ENCODE peak calls at places on chromosomes 16 and 17, in four cellular contexts. One of them, this sample, is unnamed.

GRCh38 chr16:89395150-89396142 is 94.9 kb downstream of the ANKRD11 start:
- DNase-seq in WTC11: no peak
- DNase-seq in cardiac fibroblast: peak; percentile 99
- DNase-seq in OCI-LY7: no peak
- DNase-seq in this sample: no peak

GRCh38 chr17:37312137-37312923 is 63.5 kb upstream of the C17orf78 start:
- DNase-seq in cardiac fibroblast: no peak
- DNase-seq in OCI-LY7: no peak
- DNase-seq in WTC11: no peak
- DNase-seq in this sample: no peak

GRCh38 chr17:75032896-75033294 is 13.9 kb downstream of the ATP5PD start:
- DNase-seq in WTC11: no peak
- DNase-seq in cardiac fibroblast: peak; percentile 31
- DNase-seq in OCI-LY7: no peak
- DNase-seq in this sample: no peak

GRCh38 chr17:59769891-59770290 is 62.4 kb downstream of the VMP1 start:
- DNase-seq in OCI-LY7: no peak
- DNase-seq in cardiac fibroblast: peak; percentile 31
- DNase-seq in WTC11: no peak
- DNase-seq in this sample: no peak

GRCh38 chr17:29726721-29727252 is 104.1 kb upstream of the CORO6 start:
- DNase-seq in cardiac fibroblast: peak; percentile 64
- DNase-seq in WTC11: no peak
- DNase-seq in OCI-LY7: peak; percentile 85
- DNase-seq in this sample: peak; percentile 44

GRCh38 chr17:77163521-77164280 is 22.9 kb downstream of the SEC14L1 start:
- DNase-seq in OCI-LY7: no peak
- DNase-seq in cardiac fibroblast: no peak
- DNase-seq in WTC11: no peak
- DNase-seq in this sample: no peak

GRCh38 chr17:15452746-15453145 is 14.7 kb downstream of the CDRT4 start:
- DNase-seq in cardiac fibroblast: no peak
- DNase-seq in WTC11: no peak
- DNase-seq in OCI-LY7: no peak
- DNase-seq in this sample: no peak

GRCh38 chr16:31216552-31217530 is at the start of gene PYDC1:
- DNase-seq in cardiac fibroblast: no peak
- DNase-seq in OCI-LY7: no peak
- DNase-seq in WTC11: peak; percentile 61
- DNase-seq in this sample: peak; percentile 45

GRCh38 chr16:15915555-15916081 is 27.2 kb upstream of the CEP20 start:
- DNase-seq in WTC11: no peak
- DNase-seq in OCI-LY7: no peak
- DNase-seq in cardiac fibroblast: no peak
- DNase-seq in this sample: no peak

GRCh38 chr17:60748232-60748631 is 70.6 kb downstream of the BCAS3 start:
- DNase-seq in cardiac fibroblast: no peak
- DNase-seq in WTC11: no peak
- DNase-seq in OCI-LY7: no peak
- DNase-seq in this sample: no peak

GRCh38 chr16:1105888-1106620 is 10.0 kb upstream of the C1QTNF8 start:
- DNase-seq in OCI-LY7: peak; percentile 44
- DNase-seq in cardiac fibroblast: peak; percentile 62
- DNase-seq in WTC11: peak; percentile 86
- DNase-seq in this sample: peak; percentile 80

GRCh38 chr17:18986541-18987229 is 17.9 kb downstream of the FAM83G start:
- DNase-seq in cardiac fibroblast: no peak
- DNase-seq in WTC11: no peak
- DNase-seq in OCI-LY7: no peak
- DNase-seq in this sample: no peak

GRCh38 chr16:29231231-29231630 is 175.3 kb downstream of the NPIPB11 start:
- DNase-seq in cardiac fibroblast: peak; percentile 16
- DNase-seq in WTC11: no peak
- DNase-seq in OCI-LY7: no peak
- DNase-seq in this sample: no peak

GRCh38 chr17:7955414-7956042 is 23.5 kb downstream of the CNTROB start:
- DNase-seq in OCI-LY7: no peak
- DNase-seq in WTC11: no peak
- DNase-seq in cardiac fibroblast: peak; percentile 75
- DNase-seq in this sample: no peak

GRCh38 chr17:8481703-8482102 is 46.0 kb downstream of the NDEL1 start:
- DNase-seq in cardiac fibroblast: no peak
- DNase-seq in WTC11: no peak
- DNase-seq in OCI-LY7: no peak
- DNase-seq in this sample: no peak

GRCh38 chr16:81567987-81568748 is 123.6 kb downstream of the CMIP start:
- DNase-seq in WTC11: no peak
- DNase-seq in cardiac fibroblast: peak; percentile 81
- DNase-seq in OCI-LY7: no peak
- DNase-seq in this sample: no peak

GRCh38 chr16:67173808-67174705 is 3.7 kb downstream of the NOL3 start:
- DNase-seq in OCI-LY7: peak; percentile 35
- DNase-seq in cardiac fibroblast: peak; percentile 91
- DNase-seq in WTC11: peak; percentile 76
- DNase-seq in this sample: peak; percentile 80
- TF ChIP-seq CTCF in OCI-LY7: peak; percentile 10
- TF ChIP-seq CTCF in cardiac fibroblast: peak; percentile 12
- TF ChIP-seq CTCF in WTC11: no peak
- TF ChIP-seq CTCF in this sample: no peak

GRCh38 chr17:55441544-55441943 is 19.9 kb upstream of the MMD start:
- DNase-seq in OCI-LY7: no peak
- DNase-seq in WTC11: no peak
- DNase-seq in cardiac fibroblast: no peak
- DNase-seq in this sample: no peak
- TF ChIP-seq CTCF in OCI-LY7: no peak
- TF ChIP-seq CTCF in WTC11: no peak
- TF ChIP-seq CTCF in cardiac fibroblast: no peak
- TF ChIP-seq CTCF in this sample: no peak

DNA sequence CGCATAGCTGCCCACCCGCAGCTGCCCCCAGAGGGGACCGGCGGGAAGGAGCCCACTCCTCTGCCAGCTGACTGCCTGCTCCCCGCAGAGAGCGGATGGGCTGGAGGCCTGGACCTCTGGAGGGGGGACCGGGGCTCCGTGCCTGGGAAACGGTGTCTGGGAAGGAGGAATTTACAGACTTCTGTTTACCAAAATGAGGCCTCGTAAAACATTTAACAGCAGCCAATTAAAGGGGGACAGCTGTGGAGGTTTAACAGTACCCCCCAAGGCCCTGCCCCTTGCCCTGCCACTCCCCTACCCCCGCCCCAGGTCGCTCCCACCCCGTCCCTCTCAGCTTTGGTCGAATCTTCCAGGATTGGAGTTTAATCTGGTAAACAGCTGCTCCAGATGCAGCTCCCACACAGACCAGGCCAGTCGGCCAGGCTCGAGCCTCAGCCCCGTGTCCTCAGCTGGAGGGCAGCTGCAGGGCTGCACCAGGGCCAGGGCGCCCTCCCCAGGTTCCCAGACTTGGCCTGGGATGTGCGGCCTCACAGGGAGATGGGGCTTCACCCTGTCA is 41.1 kb downstream of the BAHCC1 start:
- DNase-seq in WTC11: no peak
- DNase-seq in OCI-LY7: no peak
- DNase-seq in cardiac fibroblast: peak; percentile 46
- DNase-seq in this sample: no peak
- TF ChIP-seq CTCF in WTC11: no peak
- TF ChIP-seq CTCF in OCI-LY7: no peak
- TF ChIP-seq CTCF in cardiac fibroblast: no peak
- TF ChIP-seq CTCF in this sample: no peak

DNA sequence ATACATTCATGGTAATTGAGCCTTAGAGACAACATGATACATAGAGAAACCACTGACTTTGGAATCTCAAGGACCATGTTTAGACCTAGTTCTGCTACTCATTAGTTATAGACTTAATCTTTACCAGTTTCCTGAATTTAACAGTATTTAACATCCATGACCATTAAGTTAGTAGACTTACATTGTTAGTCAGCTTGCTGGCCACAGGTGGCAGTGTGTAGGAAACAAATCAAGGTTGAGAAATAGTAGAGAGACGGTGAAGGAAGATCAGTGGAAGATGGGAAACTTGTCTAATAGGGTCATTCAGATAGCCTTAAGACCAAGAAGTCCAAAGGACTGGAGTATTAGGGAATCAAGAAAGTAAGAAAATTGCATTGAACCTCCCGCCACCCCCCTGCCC is 31.0 kb downstream of the OMG start:
- DNase-seq in OCI-LY7: peak; percentile 21
- DNase-seq in WTC11: no peak
- DNase-seq in cardiac fibroblast: no peak
- DNase-seq in this sample: no peak
- TF ChIP-seq CTCF in OCI-LY7: peak; percentile 75
- TF ChIP-seq CTCF in WTC11: peak; percentile 23
- TF ChIP-seq CTCF in cardiac fibroblast: peak; percentile 29
- TF ChIP-seq CTCF in this sample: peak; percentile 17

DNA sequence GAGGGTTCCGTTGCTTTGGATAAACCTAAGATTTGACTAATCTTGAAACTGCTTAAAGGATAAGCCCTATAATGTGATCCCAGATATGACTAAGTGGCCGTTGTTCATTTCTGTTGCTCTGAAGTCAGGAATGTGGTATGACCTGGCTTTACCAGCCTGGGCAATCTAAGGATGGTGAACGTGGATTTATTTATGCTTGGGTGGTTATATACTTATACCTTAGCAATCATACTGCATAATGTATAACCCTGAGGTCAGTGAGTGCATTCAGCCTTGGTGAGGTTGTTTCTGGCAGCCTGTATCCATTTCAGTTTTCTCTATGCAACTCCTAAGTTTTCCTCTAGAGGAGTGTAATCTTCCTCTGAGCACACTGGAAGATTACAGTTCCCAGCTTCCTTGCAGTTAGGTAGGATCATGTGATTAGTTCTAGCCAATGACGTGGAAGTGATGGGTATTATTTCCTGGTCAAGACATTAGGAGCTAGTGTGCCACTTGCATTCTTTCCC is 41.9 kb downstream of the FTO start:
- DNase-seq in WTC11: no peak
- DNase-seq in cardiac fibroblast: peak; percentile 31
- DNase-seq in OCI-LY7: no peak
- DNase-seq in this sample: no peak
- TF ChIP-seq CTCF in WTC11: no peak
- TF ChIP-seq CTCF in cardiac fibroblast: peak; percentile 41
- TF ChIP-seq CTCF in OCI-LY7: no peak
- TF ChIP-seq CTCF in this sample: no peak

DNA sequence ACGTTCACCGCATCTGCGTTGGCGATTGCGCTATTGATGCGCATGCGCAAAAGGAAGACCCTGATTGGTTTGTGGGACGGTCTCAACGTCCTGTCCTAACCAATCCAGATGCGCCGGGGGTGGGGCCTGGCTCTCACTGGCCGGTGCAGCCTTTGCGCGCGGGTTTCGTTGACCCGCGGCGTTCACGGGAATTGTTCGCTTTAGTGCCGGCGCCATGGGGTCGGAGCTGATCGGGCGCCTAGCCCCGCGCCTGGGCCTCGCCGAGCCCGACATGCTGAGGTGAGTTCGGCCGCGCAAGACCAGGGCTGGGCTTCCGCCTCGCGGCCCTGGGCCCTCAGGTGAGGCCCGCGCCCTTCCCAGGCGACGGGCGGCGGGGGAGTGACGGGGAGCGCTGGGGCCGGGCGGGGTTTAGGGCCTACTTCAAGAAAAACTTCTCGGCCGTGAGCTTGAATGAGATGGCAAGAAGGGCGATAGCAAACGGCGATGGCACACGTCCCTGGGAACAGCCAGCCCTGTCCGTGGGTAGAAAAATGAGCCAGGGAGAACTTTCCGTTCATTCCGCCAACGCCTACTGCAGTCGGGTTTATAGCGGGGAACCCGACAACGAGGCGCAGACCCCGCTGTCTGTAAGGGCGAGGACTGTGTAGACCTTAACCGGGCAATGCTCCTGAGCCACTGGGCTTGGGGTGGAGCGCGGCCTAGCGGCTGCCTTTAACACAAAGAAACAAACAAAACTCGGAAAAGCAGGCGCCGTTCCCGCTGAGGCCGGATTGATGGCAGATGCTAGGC is at the start of gene ORC6:
- DNase-seq in OCI-LY7: peak; percentile 98
- DNase-seq in cardiac fibroblast: peak; percentile 97
- DNase-seq in WTC11: peak; percentile 95
- DNase-seq in this sample: peak; percentile 97
- TF ChIP-seq CTCF in OCI-LY7: peak; percentile 85
- TF ChIP-seq CTCF in cardiac fibroblast: peak; percentile 54
- TF ChIP-seq CTCF in WTC11: no peak
- TF ChIP-seq CTCF in this sample: peak; percentile 45

This sample was measured in GM20000.